ENCODE peak calls at places on chromosome 11, in seven cellular contexts. O is activated CD4-positive, alpha-beta T cell treated with anti-CD3 and anti-CD28 coated beads for 24 hours; I is activated T-cell treated with anti-CD3 and anti-CD28 coated beads, Interleukin-2, amount 50 U/mL, for 72 hours; Z is mesendoderm; P is omental fat pad; Y is A172; B is NCI-H1092. L is an unnamed sample.

GRCh38 chr11:72787262-72788104 is 6.4 kb downstream of the STARD10 start:
- DNase-seq in B (peak), O (no peak), I (peak), Z (peak), Y (no peak), P (no peak), L (peak)

GRCh38 chr11:60872952-60873524 is 5.7 kb downstream of the ZP1 start:
- DNase-seq in I (no peak), Y (peak), Z (peak), O (no peak), P (no peak), B (no peak), L (no peak)

GRCh38 chr11:132925825-132926469 is 606.4 kb downstream of the OPCML start:
- DNase-seq in Y (no peak), I (no peak), P (no peak), O (no peak), B (no peak), Z (no peak), L (no peak)

GRCh38 chr11:120318906-120319305 is 6.2 kb upstream of the TLCD5 start:
- DNase-seq in P (no peak), B (no peak), I (no peak), O (no peak), Z (no peak), Y (no peak), L (no peak)

GRCh38 chr11:28674432-28675076 is 566.4 kb downstream of the METTL15 start:
- DNase-seq in Y (peak), I (no peak), P (no peak), O (no peak), B (no peak), Z (peak), L (no peak)

GRCh38 chr11:79236541-79236971 is 204.3 kb downstream of the TENM4 start:
- DNase-seq in I (no peak), O (no peak), Y (no peak), P (no peak), B (no peak), Z (peak), L (no peak)

GRCh38 chr11:104095791-104096190 is 59.4 kb downstream of the DDI1 start:
- DNase-seq in Z (no peak), Y (no peak), I (no peak), O (no peak), P (no peak), B (no peak), L (no peak)

GRCh38 chr11:5291207-5291838 is 10.4 kb downstream of the OR51B4 start:
- DNase-seq in B (no peak), I (no peak), Y (peak), O (no peak), Z (peak), P (no peak), L (no peak)

GRCh38 chr11:65478411-65479183 is 20.2 kb upstream of the MALAT1 start:
- DNase-seq in O (no peak), Y (no peak), Z (no peak), B (no peak), P (no peak), I (no peak), L (peak)

GRCh38 chr11:116217006-116217405 is 555.8 kb downstream of the BUD13 start:
- DNase-seq in O (peak), B (peak), I (no peak), Z (peak), P (no peak), Y (peak), L (peak)

GRCh38 chr11:13098067-13098466 is 89.0 kb downstream of the RASSF10 start:
- DNase-seq in O (no peak), B (peak), I (no peak), Y (no peak), Z (peak), P (no peak), L (no peak)

GRCh38 chr11:12862761-12863469 is 146.2 kb upstream of the RASSF10 start:
- DNase-seq in I (no peak), P (no peak), Y (peak), Z (peak), B (peak), O (no peak), L (no peak)

GRCh38 chr11:2988361-2988762 is 3.8 kb downstream of the NAP1L4 start:
- DNase-seq in O (no peak), B (no peak), P (no peak), Y (no peak), I (no peak), Z (no peak), L (no peak)

GRCh38 chr11:1195690-1196515 is 27.0 kb upstream of the MUC5B start:
- DNase-seq in P (no peak), O (no peak), Z (no peak), Y (no peak), B (no peak), I (no peak), L (no peak)

GRCh38 chr11:32722255-32722654 is 72.2 kb downstream of the CCDC73 start:
- DNase-seq in Y (no peak), I (no peak), Z (no peak), O (no peak), P (no peak), B (no peak), L (no peak)

GRCh38 chr11:2700415-2701211 is 819 bp upstream of the KCNQ1OT1 start:
- DNase-seq in Z (peak), I (peak), P (no peak), Y (peak), B (no peak), O (peak), L (peak)

GRCh38 chr11:70636659-70637058 is 238.3 kb downstream of the CTTN start:
- DNase-seq in Y (no peak), Z (no peak), P (no peak), O (no peak), B (no peak), I (no peak), L (no peak)

GRCh38 chr11:64545605-64546004 is 45.4 kb upstream of the SLC22A12 start:
- DNase-seq in I (no peak), P (no peak), Z (no peak), Y (peak), B (no peak), O (no peak), L (no peak)

GRCh38 chr11:70077411-70078094 is 564 bp upstream of the ANO1 start:
- DNase-seq in Y (no peak), Z (no peak), B (no peak), O (no peak), P (no peak), I (no peak), L (no peak)

GRCh38 chr11:88484873-88485621 is 147.5 kb upstream of the CTSC start:
- DNase-seq in P (no peak), I (peak), Y (peak), Z (peak), B (no peak), O (peak), L (peak)

GRCh38 chr11:3049430-3050243 is 7.6 kb downstream of the CARS1 start:
- DNase-seq in I (peak), B (peak), Y (peak), O (peak), Z (no peak), P (peak), L (peak)

GRCh38 chr11:73359930-73360742 is 16.1 kb upstream of the RELT start:
- DNase-seq in B (no peak), Y (no peak), O (peak), I (peak), P (no peak), Z (peak), L (no peak)

GRCh38 chr11:61955416-61956135 is 5.4 kb downstream of the BEST1 start:
- DNase-seq in P (no peak), O (no peak), Z (peak), B (peak), Y (no peak), I (peak), L (peak)

GRCh38 chr11:115920087-115920461 is 415.9 kb upstream of the CADM1 start:
- DNase-seq in I (no peak), Z (peak), O (no peak), B (no peak), Y (peak), P (no peak), L (no peak)

GRCh38 chr11:43934359-43935130 is 7.9 kb upstream of the C11orf96 start:
- DNase-seq in P (no peak), I (no peak), Z (no peak), O (no peak), B (no peak), Y (no peak), L (no peak)

GRCh38 chr11:87871071-87871470 is 304.2 kb downstream of the RAB38 start:
- DNase-seq in O (no peak), P (no peak), I (no peak), Y (no peak), Z (peak), B (no peak), L (no peak)

GRCh38 chr11:133951484-133952198 is 5.1 kb downstream of the IGSF9B start:
- DNase-seq in Z (peak), P (no peak), I (no peak), Y (peak), O (no peak), B (peak), L (no peak)

GRCh38 chr11:19853901-19854300 is 141.3 kb downstream of the NAV2 start:
- DNase-seq in Y (no peak), O (no peak), B (no peak), P (no peak), I (no peak), Z (no peak), L (no peak)

GRCh38 chr11:8294251-8294935 is 30.7 kb upstream of the LMO1 start:
- DNase-seq in Y (no peak), B (no peak), Z (no peak), I (no peak), O (no peak), P (no peak), L (no peak)

GRCh38 chr11:57982763-57983162 is 40.9 kb upstream of the OR9Q1 start:
- DNase-seq in P (no peak), Z (no peak), O (no peak), I (no peak), Y (no peak), B (no peak), L (no peak)

GRCh38 chr11:4919250-4919649 is at the start of gene OR51G2:
- DNase-seq in O (no peak), P (no peak), I (no peak), B (no peak), Z (no peak), Y (no peak), L (no peak)